ENCODE peak calls at places on chromosomes 2 and 18, in nine cellular contexts. H, O, F, R, C, B, E, T and U are unnamed samples.

GRCh38 chr18:33583901-33584300 is 5.9 kb downstream of the ASXL3 start:
- DNase-seq in C (no peak), T (no peak), F (no peak), E (no peak), R (no peak), B (no peak), H (no peak), O (no peak), U (no peak)

GRCh38 chr18:49238433-49239042 is 221.9 kb downstream of the DYM start:
- DNase-seq in H (no peak), R (no peak), C (peak), E (no peak), F (peak), B (no peak), O (no peak), T (no peak), U (no peak)

GRCh38 chr2:171706152-171706803 is 19.0 kb downstream of the DYNC1I2 start:
- DNase-seq in T (no peak), F (peak), O (no peak), B (no peak), R (no peak), H (no peak), E (no peak), C (peak), U (no peak)

GRCh38 chr2:84526562-84526961 is 10.3 kb downstream of the DNAH6 start:
- DNase-seq in O (no peak), R (no peak), F (no peak), T (no peak), B (no peak), C (peak), E (no peak), H (no peak), U (no peak)

GRCh38 chr18:76445741-76446232 is 49.3 kb downstream of the ZNF516 start:
- DNase-seq in B (peak), C (no peak), E (no peak), O (peak), R (no peak), F (no peak), H (no peak), T (no peak), U (no peak)

GRCh38 chr2:240229603-240230423 is 89.4 kb upstream of the OTOS start:
- DNase-seq in H (no peak), T (no peak), E (no peak), B (no peak), F (no peak), C (peak), O (peak), R (no peak), U (peak)

GRCh38 chr18:79791141-79791972 is 6.4 kb upstream of the KCNG2 start:
- DNase-seq in F (peak), O (peak), H (no peak), E (peak), B (peak), C (peak), T (no peak), R (peak), U (no peak)

GRCh38 chr2:134217316-134217715 is 36.6 kb upstream of the MGAT5 start:
- DNase-seq in B (no peak), C (no peak), H (no peak), E (no peak), F (no peak), T (no peak), R (no peak), O (no peak), U (no peak)

GRCh38 chr2:223734346-223734745 is 103.0 kb downstream of the AP1S3 start:
- DNase-seq in E (no peak), C (peak), R (no peak), O (no peak), B (no peak), T (no peak), F (no peak), H (no peak), U (no peak)

GRCh38 chr2:28399946-28400345 is 7.3 kb downstream of the FOSL2 start:
- DNase-seq in O (no peak), C (no peak), F (no peak), E (no peak), B (no peak), T (no peak), R (no peak), H (no peak), U (no peak)

GRCh38 chr2:12718662-12719399 is 2.1 kb downstream of the TRIB2 start:
- DNase-seq in F (no peak), R (no peak), C (peak), E (no peak), H (no peak), T (no peak), O (no peak), B (no peak), U (no peak)

GRCh38 chr2:3313845-3314375 is 63.7 kb downstream of the EIPR1 start:
- DNase-seq in T (no peak), R (no peak), C (no peak), H (no peak), O (peak), E (no peak), F (no peak), B (no peak), U (no peak)

GRCh38 chr2:228447266-228447915 is 265.9 kb upstream of the SPHKAP start:
- DNase-seq in T (no peak), F (no peak), B (no peak), E (no peak), R (no peak), H (no peak), C (no peak), O (no peak), U (no peak)

GRCh38 chr18:12067671-12068070 is 26.0 kb upstream of the ANKRD62 start:
- DNase-seq in R (no peak), B (no peak), T (no peak), H (no peak), F (no peak), O (no peak), C (no peak), E (no peak), U (no peak)

GRCh38 chr18:59357928-59358327 is 1.1 kb downstream of the LMAN1 start:
- DNase-seq in R (peak), T (no peak), B (no peak), H (no peak), F (peak), C (peak), E (no peak), O (no peak), U (no peak)

GRCh38 chr2:155250800-155251199 is 552.3 kb downstream of the KCNJ3 start:
- DNase-seq in C (no peak), E (no peak), T (no peak), H (no peak), F (no peak), O (no peak), R (no peak), B (no peak), U (no peak)
- TF ChIP-seq CTCF in C (no peak), E (peak), T (no peak), H (peak), F (peak), O (no peak), R (no peak), B (no peak), U (no peak)

DNA sequence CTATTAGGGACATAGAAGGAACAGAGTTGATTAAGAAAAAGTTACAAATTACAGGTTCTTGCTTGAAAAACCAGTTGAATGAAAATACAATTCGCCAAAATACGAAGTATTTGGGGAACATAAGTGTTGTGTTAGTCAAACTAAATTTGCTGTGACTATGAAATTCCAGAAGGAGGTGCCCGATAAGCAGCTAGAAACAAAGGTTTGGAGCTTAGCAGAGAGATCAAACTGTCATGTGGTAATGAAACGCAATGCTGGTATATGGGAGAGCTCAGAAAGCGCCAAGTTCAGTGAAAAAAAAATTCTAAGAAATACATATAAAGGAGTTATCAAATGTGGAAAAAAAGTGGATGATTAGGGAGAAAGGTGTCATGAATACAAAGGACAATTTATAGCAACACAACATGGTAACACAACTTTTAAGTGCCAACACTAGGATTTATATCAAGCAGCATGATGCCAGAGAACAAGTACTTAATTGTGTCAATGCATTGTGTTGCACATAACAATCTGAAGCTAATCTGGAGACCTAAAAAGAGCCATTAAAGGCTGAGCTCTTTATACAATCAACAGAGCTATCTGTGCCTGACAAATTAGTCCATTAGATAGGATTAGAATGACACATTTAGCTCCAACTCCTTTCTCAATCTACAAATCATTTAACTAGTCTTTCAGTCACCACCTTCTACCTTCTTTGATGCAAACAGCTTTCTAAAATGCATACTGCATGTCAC is 31.2 kb downstream of the SMAD2 start:
- DNase-seq in E (no peak), H (no peak), R (no peak), F (no peak), C (no peak), T (no peak), O (no peak), B (no peak), U (no peak)
- TF ChIP-seq CTCF in E (no peak), H (no peak), R (no peak), F (no peak), C (no peak), T (no peak), O (no peak), B (no peak), U (no peak)

GRCh38 chr2:234865586-234865985 is 86.2 kb upstream of the SH3BP4 start:
- DNase-seq in R (no peak), C (no peak), E (no peak), O (no peak), H (no peak), B (no peak), T (no peak), F (no peak), U (no peak)
- TF ChIP-seq CTCF in R (no peak), C (no peak), E (no peak), O (no peak), H (no peak), B (no peak), T (no peak), F (no peak), U (no peak)

GRCh38 chr2:30686000-30686399 is 121.2 kb downstream of the CAPN13 start:
- DNase-seq in C (no peak), O (peak), T (no peak), R (no peak), F (no peak), B (no peak), H (no peak), E (no peak), U (no peak)
- TF ChIP-seq CTCF in C (peak), O (no peak), T (no peak), R (no peak), F (peak), B (peak), H (peak), E (peak), U (no peak)